ENCODE peak calls at places on chromosome 2, in six cellular contexts. R is heart left ventricle, L is heart right ventricle, V is fibroblast of lung, S is tibial nerve, D is Caco-2. U is an unnamed sample.

GRCh38 chr2:175884673-175885393 is 117.2 kb downstream of the LNPK start:
- DNase-seq in R (no peak), L (no peak), V (no peak), S (no peak), D (no peak), U (no peak)

GRCh38 chr2:9613291-9613690 is 17.5 kb downstream of the YWHAQ start:
- DNase-seq in R (no peak), L (no peak), V (peak; percentile 82), S (no peak), D (no peak), U (no peak)

GRCh38 chr2:1070601-1071000 is 120.0 kb downstream of the SNTG2 start:
- DNase-seq in R (no peak), L (no peak), V (no peak), S (no peak), D (no peak), U (no peak)

GRCh38 chr2:104746790-104747320 is 107.1 kb upstream of the POU3F3 start:
- DNase-seq in R (no peak), L (no peak), V (no peak), S (no peak), D (no peak), U (no peak)

GRCh38 chr2:120729410-120730052 is 6.1 kb upstream of the GLI2 start:
- DNase-seq in R (no peak), L (no peak), V (peak; percentile 89), S (no peak), D (no peak), U (no peak)

GRCh38 chr2:54945401-54946219 is 104.6 kb downstream of the RTN4 start:
- DNase-seq in R (no peak), L (no peak), V (peak; percentile 54), S (peak; percentile 77), D (no peak), U (no peak)

GRCh38 chr2:239916205-239917127 is 108.7 kb downstream of the NDUFA10 start:
- DNase-seq in R (peak; percentile 4), L (peak; percentile 1), V (no peak), S (no peak), D (no peak), U (no peak)

GRCh38 chr2:211931314-211931713 is 607.3 kb downstream of the ERBB4 start:
- DNase-seq in R (no peak), L (no peak), V (no peak), S (no peak), D (no peak), U (no peak)

GRCh38 chr2:145655366-145655765 is 1135.4 kb upstream of the ZEB2 start:
- DNase-seq in R (no peak), L (no peak), V (no peak), S (no peak), D (no peak), U (no peak)

GRCh38 chr2:121697108-121697631 is 39.5 kb downstream of the NIFK start:
- DNase-seq in R (no peak), L (no peak), V (peak; percentile 20), S (no peak), D (no peak), U (no peak)

GRCh38 chr2:7373156-7373555 is 455.9 kb downstream of the RNF144A start:
- DNase-seq in R (no peak), L (no peak), V (no peak), S (no peak), D (no peak), U (no peak)

GRCh38 chr2:177673602-177674595 is 281.3 kb downstream of the AGPS start:
- DNase-seq in R (no peak), L (no peak), V (no peak), S (no peak), D (peak; percentile 7), U (no peak)

GRCh38 chr2:62736899-62737559 is 31.5 kb downstream of the EHBP1 start:
- DNase-seq in R (no peak), L (no peak), V (no peak), S (no peak), D (no peak), U (no peak)

GRCh38 chr2:234491281-234491680 is 5.6 kb downstream of the ARL4C start:
- DNase-seq in R (no peak), L (no peak), V (peak; percentile 52), S (no peak), D (no peak), U (no peak)

GRCh38 chr2:126971481-126972271 is 73.0 kb downstream of the TEX51 start:
- DNase-seq in R (peak; percentile 62), L (peak; percentile 58), V (peak; percentile 50), S (peak; percentile 48), D (peak; percentile 81), U (peak; percentile 84)

GRCh38 chr2:57598552-57598951 is 448.1 kb upstream of the VRK2 start:
- DNase-seq in R (no peak), L (no peak), V (no peak), S (no peak), D (no peak), U (no peak)

GRCh38 chr2:20578895-20579825 is 71.7 kb downstream of the HS1BP3 start:
- DNase-seq in R (peak; percentile 89), L (peak; percentile 92), V (peak; percentile 99), S (peak; percentile 81), D (peak; percentile 65), U (no peak)

GRCh38 chr2:43146083-43146482 is 80.3 kb downstream of the ZFP36L2 start:
- DNase-seq in R (no peak), L (no peak), V (no peak), S (no peak), D (no peak), U (no peak)

GRCh38 chr2:155485141-155485842 is 786.8 kb downstream of the KCNJ3 start:
- DNase-seq in R (no peak), L (no peak), V (no peak), S (no peak), D (no peak), U (peak; percentile 24)

GRCh38 chr2:166410828-166411472 is 35.2 kb upstream of the SCN9A start:
- DNase-seq in R (no peak), L (no peak), V (peak; percentile 98), S (no peak), D (no peak), U (no peak)

GRCh38 chr2:216830346-216830745 is 29.5 kb downstream of the TNP1 start:
- DNase-seq in R (no peak), L (no peak), V (no peak), S (no peak), D (no peak), U (no peak)

GRCh38 chr2:45288532-45288931 is 279.3 kb upstream of the SIX2 start:
- DNase-seq in R (no peak), L (no peak), V (peak; percentile 53), S (no peak), D (no peak), U (no peak)

GRCh38 chr2:54107903-54108615 is 7.4 kb upstream of the ACYP2 start:
- DNase-seq in R (no peak), L (no peak), V (no peak), S (no peak), D (no peak), U (no peak)

GRCh38 chr2:42902939-42903709 is 110.7 kb upstream of the HAAO start:
- DNase-seq in R (no peak), L (no peak), V (no peak), S (no peak), D (no peak), U (no peak)

GRCh38 chr2:55838653-55839052 is 84.9 kb downstream of the EFEMP1 start:
- DNase-seq in R (no peak), L (no peak), V (no peak), S (no peak), D (no peak), U (no peak)

GRCh38 chr2:23532311-23533013 is 147.5 kb downstream of the KLHL29 start:
- DNase-seq in R (no peak), L (no peak), V (no peak), S (no peak), D (no peak), U (no peak)

GRCh38 chr2:16662440-16662839 is 3.2 kb downstream of the CYRIA start:
- DNase-seq in R (no peak), L (no peak), V (peak; percentile 64), S (no peak), D (no peak), U (no peak)

GRCh38 chr2:209391776-209392401 is 32.0 kb upstream of the MAP2 start:
- DNase-seq in R (no peak), L (no peak), V (peak; percentile 71), S (no peak), D (no peak), U (no peak)

GRCh38 chr2:129888896-129889295 is 90.6 kb upstream of the RAB6C start:
- DNase-seq in R (no peak), L (no peak), V (peak; percentile 9), S (no peak), D (no peak), U (no peak)

GRCh38 chr2:226179010-226179409 is 620.6 kb downstream of the IRS1 start:
- DNase-seq in R (no peak), L (no peak), V (peak; percentile 33), S (no peak), D (no peak), U (no peak)
- H3K9me3 ChIP-seq in R (no peaks in the 10 kb centered on the region), L (peaks cover 8% of the 10 kb centered on the region), V (no peaks in the 10 kb centered on the region), S (no peaks in the 10 kb centered on the region), D (no peaks in the 10 kb centered on the region), U (no peaks in the 10 kb centered on the region)

GRCh38 chr2:217919204-217919603 is 83.6 kb downstream of the TNS1 start:
- DNase-seq in R (no peak), L (no peak), V (no peak), S (no peak), D (no peak), U (no peak)
- H3K4me1 ChIP-seq in R (peaks cover 93% of the 10 kb centered on the region), L (peaks cover 99% of the 10 kb centered on the region), V (peaks cover 50% of the 10 kb centered on the region), S (peaks cover 99% of the 10 kb centered on the region), D (no peaks in the 10 kb centered on the region), U (no peaks in the 10 kb centered on the region)

GRCh38 chr2:13596233-13596632 is 879.5 kb downstream of the TRIB2 start:
- DNase-seq in R (no peak), L (no peak), V (no peak), S (no peak), D (no peak), U (no peak)

GRCh38 chr2:13601506-13601905 is 884.8 kb downstream of the TRIB2 start:
- DNase-seq in R (no peak), L (no peak), V (no peak), S (no peak), D (no peak), U (no peak)

GRCh38 chr2:13597176-13597575 is 880.4 kb downstream of the TRIB2 start:
- DNase-seq in R (no peak), L (no peak), V (no peak), S (no peak), D (no peak), U (no peak)
- H3K9me3 ChIP-seq in R (no peaks in the 10 kb centered on the region), L (no peaks in the 10 kb centered on the region), V (no peaks in the 10 kb centered on the region), S (no peaks in the 10 kb centered on the region), D (no peaks in the 10 kb centered on the region), U (no peaks in the 10 kb centered on the region)

GRCh38 chr2:231709981-231710750 is 1.8 kb downstream of the PTMA start:
- DNase-seq in R (peak; percentile 86), L (peak; percentile 78), V (peak; percentile 77), S (peak; percentile 72), D (peak; percentile 92), U (peak; percentile 75)
- H3K4me1 ChIP-seq in R (peaks cover 49% of the 10 kb centered on the region), L (peaks cover 38% of the 10 kb centered on the region), V (peaks cover 14% of the 10 kb centered on the region), S (peaks cover 33% of the 10 kb centered on the region), D (peaks cover 11% of the 10 kb centered on the region), U (peaks cover 20% of the 10 kb centered on the region)

GRCh38 chr2:100588071-100588786 is 25.4 kb downstream of the PDCL3 start:
- DNase-seq in R (no peak), L (no peak), V (peak; percentile 75), S (no peak), D (no peak), U (no peak)
- H3K9me3 ChIP-seq in R (no peaks in the 10 kb centered on the region), L (no peaks in the 10 kb centered on the region), V (no peaks in the 10 kb centered on the region), S (no peaks in the 10 kb centered on the region), D (no peaks in the 10 kb centered on the region), U (no peaks in the 10 kb centered on the region)